ENCODE peak calls at places on chromosomes 4 and X, in seven cellular contexts. H, Q, K, N, L, U and I are unnamed samples.

GRCh38 chr4:170035231-170035630 is 9.0 kb upstream of the MFAP3L start:
- DNase-seq in H (no peak), Q (no peak), K (no peak), N (no peak), L (no peak), U (no peak), I (no peak)

GRCh38 chr4:123411514-123411913 is 14.9 kb downstream of the SPRY1 start:
- DNase-seq in H (no peak), Q (no peak), K (no peak), N (no peak), L (no peak), U (no peak), I (no peak)

GRCh38 chr4:170388255-170388654 is 298.5 kb upstream of the AADAT start:
- DNase-seq in H (no peak), Q (no peak), K (no peak), N (no peak), L (no peak), U (no peak), I (no peak)

GRCh38 chr4:138426751-138427150 is 184.6 kb upstream of the SLC7A11 start:
- DNase-seq in H (no peak), Q (no peak), K (no peak), N (no peak), L (no peak), U (no peak), I (no peak)

GRCh38 chr4:74327751-74328150 is 19.5 kb downstream of the EPGN start:
- DNase-seq in H (peak; percentile 25), Q (no peak), K (no peak), N (no peak), L (no peak), U (no peak), I (no peak)

GRCh38 chr4:138056541-138056940 is 185.6 kb downstream of the SLC7A11 start:
- DNase-seq in H (no peak), Q (no peak), K (no peak), N (no peak), L (no peak), U (no peak), I (no peak)

GRCh38 chr4:6984611-6985115 is 58.5 kb upstream of the TADA2B start:
- DNase-seq in H (no peak), Q (no peak), K (no peak), N (no peak), L (no peak), U (no peak), I (no peak)

GRCh38 chr4:189081831-189082230 is 858.8 kb upstream of the FRG1 start:
- DNase-seq in H (peak; percentile 34), Q (no peak), K (no peak), N (no peak), L (no peak), U (peak; percentile 53), I (no peak)

GRCh38 chr4:26056406-26056805 is 142.4 kb downstream of the SMIM20 start:
- DNase-seq in H (no peak), Q (no peak), K (no peak), N (no peak), L (no peak), U (no peak), I (no peak)

GRCh38 chr4:145231906-145232700 is 51.7 kb upstream of the OTUD4 start:
- DNase-seq in H (peak; percentile 11), Q (no peak), K (no peak), N (no peak), L (no peak), U (peak; percentile 24), I (no peak)

GRCh38 chr4:125085-125820 is 952 bp downstream of the ZNF718 start:
- DNase-seq in H (no peak), Q (peak; percentile 34), K (peak; percentile 67), N (peak; percentile 43), L (no peak), U (peak; percentile 32), I (no peak)

GRCh38 chr4:8381814-8382581 is 58.5 kb downstream of the ACOX3 start:
- DNase-seq in H (no peak), Q (no peak), K (no peak), N (no peak), L (no peak), U (no peak), I (no peak)

GRCh38 chr4:84698962-84699671 is 116.2 kb downstream of the CDS1 start:
- DNase-seq in H (no peak), Q (no peak), K (no peak), N (no peak), L (no peak), U (no peak), I (no peak)

GRCh38 chrX:154542723-154543424 is 3.8 kb downstream of the G6PD start:
- DNase-seq in H (no peak), Q (peak; percentile 84), K (no peak), N (no peak), L (no peak), U (peak; percentile 55), I (no peak)

GRCh38 chr4:66691101-66691500 is 854.2 kb downstream of the CENPC start:
- DNase-seq in H (no peak), Q (no peak), K (no peak), N (no peak), L (no peak), U (peak; percentile 5), I (no peak)
- TF ChIP-seq CTCF in H (no peak), Q (no peak), K (no peak), N (no peak), L (no peak), U (peak; percentile 6), I (no peak)

GRCh38 chr4:143287571-143287923 is 49.1 kb upstream of the GAB1 start:
- DNase-seq in H (no peak), Q (no peak), K (no peak), N (no peak), L (no peak), U (no peak), I (no peak)
- TF ChIP-seq CTCF in H (peak; percentile 31), Q (no peak), K (no peak), N (no peak), L (no peak), U (no peak), I (no peak)

GRCh38 chr4:67746797-67747495 is 7.2 kb downstream of the GNRHR start:
- DNase-seq in H (peak; percentile 45), Q (no peak), K (no peak), N (no peak), L (peak; percentile 17), U (peak; percentile 39), I (no peak)
- TF ChIP-seq CTCF in H (peak; percentile 92), Q (no peak), K (peak; percentile 96), N (peak; percentile 63), L (peak; percentile 75), U (peak; percentile 48), I (peak; percentile 86)

DNA sequence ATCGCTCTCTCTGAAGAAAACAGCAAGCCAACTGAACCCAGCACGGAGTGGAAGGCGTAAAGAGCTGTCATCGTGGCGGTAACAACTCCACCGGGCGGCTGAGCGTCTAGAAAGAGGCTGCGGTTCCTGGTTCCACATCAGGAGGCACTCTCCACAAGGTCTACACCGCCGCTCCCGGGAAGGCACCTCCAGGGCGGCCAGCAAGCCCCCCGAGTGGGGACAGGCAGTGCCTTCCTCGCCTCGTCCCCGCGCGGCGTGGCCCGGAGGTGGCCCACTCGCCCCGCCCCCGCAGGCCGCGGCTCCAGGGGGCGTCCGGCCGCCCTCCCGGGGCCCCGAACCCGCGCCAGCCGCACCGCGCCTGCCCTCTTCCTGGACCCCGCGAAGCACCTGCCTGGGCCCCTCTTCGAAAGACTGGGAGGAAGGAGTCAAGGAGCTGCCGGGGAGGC is 747 bp downstream of the KLHL8 start:
- DNase-seq in H (peak; percentile 25), Q (no peak), K (no peak), N (peak; percentile 52), L (no peak), U (peak; percentile 44), I (peak; percentile 77)
- TF ChIP-seq CTCF in H (peak; percentile 52), Q (no peak), K (peak; percentile 9), N (no peak), L (peak; percentile 43), U (peak; percentile 2), I (peak; percentile 66)

GRCh38 chr4:165185448-165185847 is 21.9 kb upstream of the KLHL2 start:
- DNase-seq in H (no peak), Q (no peak), K (no peak), N (no peak), L (no peak), U (no peak), I (no peak)
- TF ChIP-seq CTCF in H (no peak), Q (no peak), K (no peak), N (no peak), L (no peak), U (no peak), I (no peak)

DNA sequence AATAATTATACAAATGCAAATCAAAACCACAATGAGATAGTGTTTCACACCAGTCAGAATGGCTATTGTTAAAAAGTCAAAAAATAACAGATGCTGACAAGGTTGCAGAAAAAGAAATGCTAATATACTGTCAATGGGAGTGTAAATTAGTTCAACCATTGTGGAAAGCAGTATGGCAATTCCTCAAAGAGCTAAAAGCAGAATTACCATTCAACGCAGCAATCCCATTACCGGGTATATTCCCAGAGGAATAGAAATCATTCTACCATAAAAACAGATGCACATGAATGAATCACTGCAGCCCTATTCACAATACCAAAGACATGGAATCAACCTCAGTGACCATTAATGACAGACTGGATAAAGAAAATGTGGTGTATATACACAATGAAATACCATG is 243.1 kb downstream of the STPG2 start:
- DNase-seq in H (no peak), Q (no peak), K (no peak), N (no peak), L (no peak), U (no peak), I (no peak)
- TF ChIP-seq CTCF in H (no peak), Q (no peak), K (no peak), N (no peak), L (no peak), U (no peak), I (no peak)

GRCh38 chr4:150961566-150961965 is 53.5 kb downstream of the LRBA start:
- DNase-seq in H (no peak), Q (no peak), K (no peak), N (no peak), L (no peak), U (no peak), I (no peak)

GRCh38 chr4:150960818-150961217 is 54.3 kb downstream of the LRBA start:
- DNase-seq in H (peak; percentile 24), Q (peak; percentile 10), K (peak; percentile 15), N (no peak), L (peak; percentile 35), U (peak; percentile 62), I (no peak)

GRCh38 chr4:150964754-150965153 is 50.3 kb downstream of the LRBA start:
- DNase-seq in H (no peak), Q (no peak), K (no peak), N (no peak), L (no peak), U (no peak), I (no peak)

GRCh38 chr4:150962245-150962644 is 52.8 kb downstream of the LRBA start:
- DNase-seq in H (no peak), Q (no peak), K (no peak), N (no peak), L (no peak), U (peak; percentile 9), I (no peak)

DNA sequence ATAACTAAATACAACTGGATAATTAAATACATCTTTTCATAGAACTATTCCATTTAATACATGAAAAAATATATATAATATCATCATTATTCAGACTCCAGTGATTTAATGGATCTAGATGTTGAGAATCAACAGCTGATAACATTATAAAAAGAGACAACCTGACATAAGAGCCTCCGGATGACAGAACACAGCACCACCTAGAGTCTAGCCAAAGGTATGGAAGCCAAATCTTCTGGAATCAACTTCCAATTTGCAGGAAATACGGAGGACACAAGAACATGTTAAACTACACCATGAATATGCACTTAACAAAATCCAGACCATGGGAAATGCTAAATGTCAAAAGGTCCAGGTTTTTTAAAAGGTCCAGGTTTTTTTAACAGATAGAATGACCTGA is 55.0 kb downstream of the LRBA start:
- DNase-seq in H (peak; percentile 11), Q (peak; percentile 22), K (no peak), N (no peak), L (peak; percentile 41), U (peak; percentile 52), I (no peak)
- TF ChIP-seq CTCF in H (peak; percentile 70), Q (peak; percentile 13), K (no peak), N (no peak), L (peak; percentile 43), U (peak; percentile 51), I (peak; percentile 57)